ENCODE peak calls at places on chromosome 10, in seven cellular contexts. P is T-helper 17 cell; D is kidney tubule cell; K is Right ventricle myocardium superior; S is uterus; H is posterior vena cava; Z is activated naive CD8-positive, alpha-beta T cell treated with anti-CD3 and anti-CD28 coated beads, Interleukin-2, amount 10 ng/mL, durations not matched to agents 7 days and 5 days. U is an unnamed sample.

GRCh38 chr10:132539431-132539839 is 1.8 kb downstream of the INPP5A start:
- DNase-seq in P (no peak), D (no peak), K (peak), S (no peak), H (peak), Z (no peak), U (no peak)

GRCh38 chr10:111126073-111126472 is 49.2 kb downstream of the ADRA2A start:
- DNase-seq in P (no peak), D (peak), K (no peak), S (no peak), H (no peak), Z (no peak), U (no peak)

GRCh38 chr10:130335336-130335735 is 199.1 kb downstream of the GLRX3 start:
- DNase-seq in P (no peak), D (no peak), K (no peak), S (no peak), H (no peak), Z (no peak), U (no peak)

GRCh38 chr10:73228247-73228646 is 18.8 kb downstream of the DNAJC9 start:
- DNase-seq in P (no peak), D (no peak), K (no peak), S (no peak), H (no peak), Z (no peak), U (no peak)

GRCh38 chr10:124875596-124875995 is 66.3 kb upstream of the ZRANB1 start:
- DNase-seq in P (no peak), D (peak), K (no peak), S (no peak), H (peak), Z (no peak), U (no peak)

GRCh38 chr10:75111906-75112703 is 649 bp downstream of the SAMD8 start:
- DNase-seq in P (no peak), D (peak), K (peak), S (peak), H (peak), Z (peak), U (no peak)

GRCh38 chr10:8037199-8037801 is 17.2 kb upstream of the GATA3 start:
- DNase-seq in P (no peak), D (no peak), K (no peak), S (no peak), H (peak), Z (no peak), U (no peak)

GRCh38 chr10:88080213-88080612 is 216.8 kb downstream of the PTEN start:
- DNase-seq in P (no peak), D (peak), K (no peak), S (no peak), H (no peak), Z (no peak), U (no peak)

GRCh38 chr10:45000764-45001381 is at the start of gene ZNF22:
- DNase-seq in P (peak), D (peak), K (peak), S (peak), H (peak), Z (peak), U (peak)

GRCh38 chr10:3708830-3709229 is 76.2 kb downstream of the KLF6 start:
- DNase-seq in P (no peak), D (no peak), K (no peak), S (no peak), H (no peak), Z (no peak), U (no peak)

GRCh38 chr10:131318791-131319190 is 7.3 kb upstream of the TCERG1L start:
- DNase-seq in P (no peak), D (no peak), K (no peak), S (no peak), H (no peak), Z (no peak), U (no peak)

GRCh38 chr10:63145782-63146181 is 12.7 kb downstream of the NRBF2 start:
- DNase-seq in P (no peak), D (no peak), K (no peak), S (no peak), H (no peak), Z (no peak), U (no peak)

GRCh38 chr10:34698979-34699378 is 116.1 kb downstream of the PARD3 start:
- DNase-seq in P (no peak), D (peak), K (no peak), S (no peak), H (no peak), Z (no peak), U (no peak)

GRCh38 chr10:44572146-44572545 is 187.2 kb upstream of the CXCL12 start:
- DNase-seq in P (no peak), D (no peak), K (no peak), S (no peak), H (peak), Z (no peak), U (no peak)

GRCh38 chr10:21261705-21262285 is 263.7 kb downstream of the SKIDA1 start:
- DNase-seq in P (no peak), D (no peak), K (no peak), S (no peak), H (no peak), Z (no peak), U (no peak)

GRCh38 chr10:90274721-90275468 is 573.5 kb downstream of the KIF20B start:
- DNase-seq in P (no peak), D (no peak), K (no peak), S (no peak), H (no peak), Z (no peak), U (no peak)

GRCh38 chr10:125056161-125057132 is 103.9 kb downstream of the CTBP2 start:
- DNase-seq in P (no peak), D (no peak), K (no peak), S (no peak), H (peak), Z (no peak), U (no peak)

GRCh38 chr10:16967000-16967865 is 150.0 kb upstream of the RSU1 start:
- DNase-seq in P (no peak), D (peak), K (no peak), S (no peak), H (no peak), Z (no peak), U (no peak)

GRCh38 chr10:71963756-71964668 is at the start of gene CHST3:
- DNase-seq in P (no peak), D (peak), K (peak), S (peak), H (peak), Z (peak), U (no peak)

GRCh38 chr10:91567815-91568214 is 65.1 kb downstream of the PPP1R3C start:
- DNase-seq in P (no peak), D (peak), K (no peak), S (no peak), H (no peak), Z (no peak), U (no peak)

GRCh38 chr10:107579970-107580369 is 415.5 kb upstream of the SORCS1 start:
- DNase-seq in P (no peak), D (no peak), K (no peak), S (no peak), H (no peak), Z (no peak), U (no peak)

GRCh38 chr10:22321831-22322662 is 1.1 kb downstream of the BMI1 start:
- DNase-seq in P (no peak), D (peak), K (peak), S (peak), H (peak), Z (peak), U (no peak)

GRCh38 chr10:48470115-48470892 is 134.6 kb downstream of the ARHGAP22 start:
- DNase-seq in P (no peak), D (no peak), K (no peak), S (no peak), H (peak), Z (peak), U (no peak)